ENCODE peak calls at places on chromosomes 4 and X, in eight cellular contexts. One of them, this sample, is unnamed.

GRCh38 chr4:7167706-7168105 is 24.6 kb upstream of the SORCS2 start:
- DNase-seq in upper lobe of right lung: no peak
- DNase-seq in spleen: peak; percentile 19
- DNase-seq in iPS DF 6.9: no peak
- DNase-seq in OCI-LY7: no peak
- DNase-seq in psoas muscle: peak; percentile 2
- DNase-seq in upper lobe of left lung: no peak
- DNase-seq in breast epithelium: no peak
- DNase-seq in this sample: peak; percentile 7

GRCh38 chr4:52253025-52253424 is 201.9 kb downstream of the SPATA18 start:
- DNase-seq in OCI-LY7: no peak
- DNase-seq in spleen: no peak
- DNase-seq in iPS DF 6.9: no peak
- DNase-seq in psoas muscle: no peak
- DNase-seq in upper lobe of right lung: no peak
- DNase-seq in breast epithelium: no peak
- DNase-seq in upper lobe of left lung: no peak
- DNase-seq in this sample: no peak

GRCh38 chr4:146465628-146466027 is 56.1 kb downstream of the SLC10A7 start:
- DNase-seq in breast epithelium: no peak
- DNase-seq in OCI-LY7: no peak
- DNase-seq in upper lobe of right lung: no peak
- DNase-seq in upper lobe of left lung: no peak
- DNase-seq in iPS DF 6.9: no peak
- DNase-seq in psoas muscle: no peak
- DNase-seq in spleen: no peak
- DNase-seq in this sample: no peak

GRCh38 chrX:14919421-14919820 is 46.2 kb downstream of the MOSPD2 start:
- DNase-seq in spleen: no peak
- DNase-seq in iPS DF 6.9: no peak
- DNase-seq in breast epithelium: no peak
- DNase-seq in psoas muscle: no peak
- DNase-seq in upper lobe of right lung: no peak
- DNase-seq in upper lobe of left lung: no peak
- DNase-seq in OCI-LY7: no peak
- DNase-seq in this sample: no peak

GRCh38 chr4:27666943-27667342 is 806.3 kb downstream of the STIM2 start:
- DNase-seq in upper lobe of right lung: no peak
- DNase-seq in OCI-LY7: peak; percentile 10
- DNase-seq in breast epithelium: no peak
- DNase-seq in psoas muscle: no peak
- DNase-seq in upper lobe of left lung: no peak
- DNase-seq in iPS DF 6.9: no peak
- DNase-seq in spleen: no peak
- DNase-seq in this sample: no peak

GRCh38 chrX:150570512-150570911 is 2.1 kb downstream of the MTM1 start:
- DNase-seq in OCI-LY7: no peak
- DNase-seq in breast epithelium: no peak
- DNase-seq in spleen: no peak
- DNase-seq in psoas muscle: no peak
- DNase-seq in upper lobe of right lung: no peak
- DNase-seq in upper lobe of left lung: no peak
- DNase-seq in iPS DF 6.9: no peak
- DNase-seq in this sample: no peak

GRCh38 chrX:8586953-8587352 is 122.3 kb downstream of the VCX3B start:
- DNase-seq in spleen: no peak
- DNase-seq in psoas muscle: no peak
- DNase-seq in iPS DF 6.9: no peak
- DNase-seq in upper lobe of left lung: no peak
- DNase-seq in upper lobe of right lung: no peak
- DNase-seq in breast epithelium: no peak
- DNase-seq in OCI-LY7: no peak
- DNase-seq in this sample: no peak

GRCh38 chr4:184198190-184198589 is 19.5 kb downstream of the ENPP6 start:
- DNase-seq in upper lobe of right lung: no peak
- DNase-seq in iPS DF 6.9: no peak
- DNase-seq in upper lobe of left lung: no peak
- DNase-seq in psoas muscle: no peak
- DNase-seq in spleen: no peak
- DNase-seq in breast epithelium: no peak
- DNase-seq in OCI-LY7: no peak
- DNase-seq in this sample: no peak

GRCh38 chr4:40940317-40940720 is 190.6 kb downstream of the NSUN7 start:
- DNase-seq in psoas muscle: peak; percentile 80
- DNase-seq in upper lobe of right lung: no peak
- DNase-seq in breast epithelium: no peak
- DNase-seq in OCI-LY7: no peak
- DNase-seq in upper lobe of left lung: no peak
- DNase-seq in spleen: no peak
- DNase-seq in iPS DF 6.9: no peak
- DNase-seq in this sample: no peak

DNA sequence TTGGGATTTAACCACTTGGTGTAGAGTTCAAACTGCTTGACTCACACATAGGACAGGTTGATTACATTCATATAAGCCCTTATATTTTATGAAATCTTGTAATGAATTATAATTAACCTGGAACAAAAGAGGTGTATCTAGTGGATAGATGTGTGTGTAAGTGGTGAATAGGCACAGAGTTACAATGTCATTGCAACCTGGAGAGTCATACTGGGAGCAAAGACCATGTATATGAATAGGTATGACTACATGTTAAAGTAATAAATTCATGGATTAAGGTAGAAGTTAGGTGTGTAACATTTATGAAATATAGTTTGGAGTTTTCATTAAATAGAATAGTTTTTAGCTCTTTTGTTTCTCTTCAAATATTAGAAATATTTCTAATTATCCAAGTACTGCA is 26.1 kb downstream of the RAP1GDS1 start:
- DNase-seq in OCI-LY7: no peak
- DNase-seq in spleen: no peak
- DNase-seq in upper lobe of left lung: no peak
- DNase-seq in psoas muscle: no peak
- DNase-seq in breast epithelium: no peak
- DNase-seq in upper lobe of right lung: no peak
- DNase-seq in iPS DF 6.9: no peak
- DNase-seq in this sample: no peak
- H3K4me1 ChIP-seq in OCI-LY7: peaks cover 68% of the 10 kb centered on the region
- H3K4me1 ChIP-seq in spleen: peaks cover 29% of the 10 kb centered on the region
- H3K4me1 ChIP-seq in upper lobe of left lung: peaks cover 5% of the 10 kb centered on the region
- H3K4me1 ChIP-seq in psoas muscle: peaks cover 26% of the 10 kb centered on the region
- H3K4me1 ChIP-seq in breast epithelium: no peaks in the 10 kb centered on the region
- H3K4me1 ChIP-seq in upper lobe of right lung: peaks cover 16% of the 10 kb centered on the region
- H3K4me1 ChIP-seq in iPS DF 6.9: peaks cover 2% of the 10 kb centered on the region
- H3K4me1 ChIP-seq in this sample: no peaks in the 10 kb centered on the region

DNA sequence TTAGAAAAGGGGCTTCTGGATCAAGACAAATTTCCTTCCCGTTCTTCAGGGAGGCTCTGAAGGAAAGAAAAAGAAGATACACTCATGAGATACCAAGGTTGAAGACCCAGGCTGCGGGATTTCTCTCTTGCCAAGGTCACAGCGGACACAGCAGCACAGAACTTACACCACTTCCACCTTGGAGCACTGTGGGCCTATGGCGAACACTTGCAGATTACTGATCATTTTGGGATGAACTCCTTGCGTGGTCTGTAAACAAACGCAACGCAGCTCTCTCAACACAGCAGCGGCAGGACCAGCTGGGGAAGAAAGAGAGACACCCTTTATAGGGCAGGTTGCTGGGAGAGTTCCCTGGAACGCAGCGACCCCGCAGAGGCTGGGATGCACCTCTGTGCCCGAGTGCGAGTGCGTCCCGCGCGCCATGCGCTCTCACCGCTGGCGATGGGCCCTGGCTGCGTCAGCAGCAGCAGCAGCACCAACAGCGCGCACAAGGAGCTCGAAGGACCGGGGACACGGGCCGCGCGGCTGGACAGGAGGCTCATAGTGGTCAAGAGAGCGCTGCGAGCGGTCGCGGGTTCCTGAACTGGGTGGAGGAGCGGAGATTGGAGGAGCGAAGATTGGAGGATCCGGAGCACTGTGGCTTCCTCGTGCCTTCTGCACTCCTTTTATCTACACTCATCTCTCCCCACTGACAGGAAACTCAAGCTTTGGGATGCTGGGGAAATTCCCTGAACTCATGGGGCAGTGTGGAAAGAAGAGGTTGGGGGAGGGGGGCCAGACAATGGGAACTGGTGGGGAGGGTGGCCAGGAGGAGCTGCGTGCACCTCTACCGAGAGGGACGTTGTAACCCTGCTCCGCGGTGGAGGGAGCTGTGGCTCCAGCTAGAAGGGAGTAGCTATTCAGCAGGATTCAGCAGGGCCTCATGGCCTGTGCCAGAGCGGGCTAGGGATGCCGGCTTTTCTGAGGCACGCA is at the start of gene CXCL5:
- DNase-seq in psoas muscle: peak; percentile 53
- DNase-seq in upper lobe of left lung: peak; percentile 60
- DNase-seq in upper lobe of right lung: peak; percentile 78
- DNase-seq in spleen: peak; percentile 76
- DNase-seq in OCI-LY7: no peak
- DNase-seq in breast epithelium: no peak
- DNase-seq in iPS DF 6.9: peak; percentile 50
- DNase-seq in this sample: peak; percentile 30
- H3K4me3 ChIP-seq in psoas muscle: peak within 1 kb of the TSS; percentile 49
- H3K4me3 ChIP-seq in upper lobe of left lung: peak within 1 kb of the TSS; percentile 24
- H3K4me3 ChIP-seq in upper lobe of right lung: peak within 1 kb of the TSS; percentile 38
- H3K4me3 ChIP-seq in spleen: no peak within 1 kb of the TSS
- H3K4me3 ChIP-seq in OCI-LY7: no peak within 1 kb of the TSS
- H3K4me3 ChIP-seq in breast epithelium: peak within 1 kb of the TSS; percentile 55
- H3K4me3 ChIP-seq in iPS DF 6.9: peak within 1 kb of the TSS; percentile 15
- H3K4me3 ChIP-seq in this sample: peak within 1 kb of the TSS; percentile 16

GRCh38 chr4:163901305-163901704 is 406.8 kb downstream of the TMA16 start:
- DNase-seq in spleen: no peak
- DNase-seq in psoas muscle: no peak
- DNase-seq in iPS DF 6.9: no peak
- DNase-seq in OCI-LY7: no peak
- DNase-seq in breast epithelium: no peak
- DNase-seq in upper lobe of right lung: no peak
- DNase-seq in upper lobe of left lung: no peak
- DNase-seq in this sample: no peak

GRCh38 chr4:163902417-163902816 is 407.9 kb downstream of the TMA16 start:
- DNase-seq in spleen: no peak
- DNase-seq in OCI-LY7: no peak
- DNase-seq in iPS DF 6.9: no peak
- DNase-seq in psoas muscle: no peak
- DNase-seq in upper lobe of right lung: no peak
- DNase-seq in upper lobe of left lung: no peak
- DNase-seq in breast epithelium: no peak
- DNase-seq in this sample: no peak
- H3K4me1 ChIP-seq in spleen: no peaks in the 10 kb centered on the region
- H3K4me1 ChIP-seq in OCI-LY7: no peaks in the 10 kb centered on the region
- H3K4me1 ChIP-seq in iPS DF 6.9: peaks cover 2% of the 10 kb centered on the region
- H3K4me1 ChIP-seq in psoas muscle: no peaks in the 10 kb centered on the region
- H3K4me1 ChIP-seq in upper lobe of right lung: no peaks in the 10 kb centered on the region
- H3K4me1 ChIP-seq in upper lobe of left lung: no peaks in the 10 kb centered on the region
- H3K4me1 ChIP-seq in breast epithelium: no peaks in the 10 kb centered on the region
- H3K4me1 ChIP-seq in this sample: no peaks in the 10 kb centered on the region

DNA sequence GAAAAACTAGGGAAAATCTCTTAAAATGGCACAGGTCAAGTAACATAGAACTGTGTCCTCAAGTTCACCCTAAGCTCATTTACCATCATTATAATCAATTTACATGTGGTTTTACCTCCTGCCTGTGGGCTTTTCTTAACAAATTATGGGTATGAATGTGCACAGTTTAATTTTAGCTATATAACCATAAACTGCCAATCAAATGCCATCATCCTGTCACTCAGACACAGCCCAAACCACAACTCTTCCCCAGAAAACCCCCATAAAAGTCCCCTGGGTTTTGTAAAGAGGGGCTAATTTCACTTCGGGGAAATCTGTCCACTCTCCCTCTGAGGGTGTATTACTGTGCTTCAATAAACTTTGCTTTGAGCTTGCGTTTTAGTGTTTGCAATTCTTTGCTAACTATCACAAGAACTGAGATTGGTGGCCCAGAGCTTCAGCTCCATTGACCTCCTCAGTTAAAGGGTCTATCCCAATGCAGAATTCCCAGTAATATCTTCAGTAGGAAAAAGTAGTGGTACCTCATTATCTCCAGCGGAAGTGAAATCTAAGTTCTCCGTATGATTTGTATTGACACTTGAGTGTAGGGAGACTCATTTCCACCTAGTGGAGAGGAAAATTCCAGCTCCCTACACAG is 394.6 kb downstream of the SPOCK3 start:
- DNase-seq in iPS DF 6.9: no peak
- DNase-seq in breast epithelium: no peak
- DNase-seq in psoas muscle: no peak
- DNase-seq in spleen: no peak
- DNase-seq in upper lobe of left lung: no peak
- DNase-seq in OCI-LY7: no peak
- DNase-seq in upper lobe of right lung: no peak
- DNase-seq in this sample: no peak
- H3K4me3 ChIP-seq in iPS DF 6.9: no peak overlapping the region
- H3K4me3 ChIP-seq in breast epithelium: no peak overlapping the region
- H3K4me3 ChIP-seq in psoas muscle: no peak overlapping the region
- H3K4me3 ChIP-seq in spleen: no peak overlapping the region
- H3K4me3 ChIP-seq in upper lobe of left lung: no peak overlapping the region
- H3K4me3 ChIP-seq in OCI-LY7: no peak overlapping the region
- H3K4me3 ChIP-seq in upper lobe of right lung: no peak overlapping the region
- H3K4me3 ChIP-seq in this sample: no peak overlapping the region

GRCh38 chr4:158782539-158783360 is 13.9 kb downstream of the FNIP2 start:
- DNase-seq in upper lobe of left lung: no peak
- DNase-seq in OCI-LY7: no peak
- DNase-seq in breast epithelium: no peak
- DNase-seq in iPS DF 6.9: no peak
- DNase-seq in spleen: no peak
- DNase-seq in psoas muscle: no peak
- DNase-seq in upper lobe of right lung: no peak
- DNase-seq in this sample: no peak
- H3K4me1 ChIP-seq in upper lobe of left lung: peaks cover 61% of the 10 kb centered on the region
- H3K4me1 ChIP-seq in OCI-LY7: peaks cover 11% of the 10 kb centered on the region
- H3K4me1 ChIP-seq in breast epithelium: peaks cover 9% of the 10 kb centered on the region
- H3K4me1 ChIP-seq in iPS DF 6.9: peaks cover 1% of the 10 kb centered on the region
- H3K4me1 ChIP-seq in spleen: peaks cover 22% of the 10 kb centered on the region
- H3K4me1 ChIP-seq in psoas muscle: peaks cover 87% of the 10 kb centered on the region
- H3K4me1 ChIP-seq in upper lobe of right lung: peaks cover 63% of the 10 kb centered on the region
- H3K4me1 ChIP-seq in this sample: peaks cover 43% of the 10 kb centered on the region

GRCh38 chr4:84955168-84955567 is 11.3 kb downstream of the WDFY3 start:
- DNase-seq in iPS DF 6.9: no peak
- DNase-seq in psoas muscle: no peak
- DNase-seq in spleen: no peak
- DNase-seq in breast epithelium: no peak
- DNase-seq in OCI-LY7: no peak
- DNase-seq in upper lobe of right lung: no peak
- DNase-seq in upper lobe of left lung: no peak
- DNase-seq in this sample: no peak
- H3K4me3 ChIP-seq in iPS DF 6.9: no peak overlapping the region
- H3K4me3 ChIP-seq in psoas muscle: no peak overlapping the region
- H3K4me3 ChIP-seq in spleen: no peak overlapping the region
- H3K4me3 ChIP-seq in breast epithelium: no peak overlapping the region
- H3K4me3 ChIP-seq in OCI-LY7: no peak overlapping the region
- H3K4me3 ChIP-seq in upper lobe of right lung: no peak overlapping the region
- H3K4me3 ChIP-seq in upper lobe of left lung: no peak overlapping the region
- H3K4me3 ChIP-seq in this sample: no peak overlapping the region